ENCODE peak calls at places on chromosomes 2 and 18, in six cellular contexts. I is neuronal stem cell, Y is IMR-90, K is H1, B is mesendoderm, E is H9. S is an unnamed sample.
A peak's percentile ranks its signal among the peaks of the same experiment; 100 is the strongest.

GRCh38 chr2:54065411-54065810 is 50.0 kb upstream of the ACYP2 start:
- DNase-seq in E (no peak), I (no peak), K (no peak), Y (peak; percentile 98), B (no peak), S (no peak)

GRCh38 chr2:181466661-181467576 is 9.7 kb downstream of the ITGA4 start:
- DNase-seq in B (peak; percentile 67), K (peak; percentile 76), E (peak; percentile 67), I (peak; percentile 48), Y (peak; percentile 63), S (peak; percentile 7)

GRCh38 chr18:58928401-58928800 is 63.7 kb downstream of the ZNF532 start:
- DNase-seq in Y (no peak), E (no peak), K (no peak), B (no peak), I (no peak), S (no peak)

GRCh38 chr18:8516391-8517250 is 92.6 kb upstream of the RAB12 start:
- DNase-seq in K (peak; percentile 33), B (no peak), I (no peak), E (no peak), Y (peak; percentile 4), S (no peak)

GRCh38 chr18:66344227-66344626 is 259.7 kb downstream of the CDH19 start:
- DNase-seq in B (no peak), K (no peak), I (no peak), E (no peak), Y (no peak), S (no peak)

GRCh38 chr2:47095302-47096020 is 59.6 kb downstream of the STPG4 start:
- DNase-seq in Y (no peak), I (no peak), E (no peak), B (no peak), K (no peak), S (no peak)

GRCh38 chr2:182240862-182241371 is 185.9 kb downstream of the PDE1A start:
- DNase-seq in K (no peak), Y (peak; percentile 27), B (peak; percentile 66), I (no peak), E (peak; percentile 45), S (peak; percentile 17)

GRCh38 chr2:24210723-24211122 is 35.9 kb downstream of the FAM228A start:
- DNase-seq in E (no peak), B (no peak), Y (no peak), K (no peak), I (no peak), S (no peak)

GRCh38 chr2:174784316-174784715 is 20.0 kb upstream of the CHRNA1 start:
- DNase-seq in E (no peak), K (no peak), I (no peak), Y (no peak), B (no peak), S (no peak)

GRCh38 chr2:138298900-138299299 is 202.7 kb upstream of the SPOPL start:
- DNase-seq in Y (no peak), E (no peak), B (no peak), I (no peak), K (no peak), S (no peak)

GRCh38 chr2:24122356-24123211 is 550 bp downstream of the PFN4 start:
- DNase-seq in E (no peak), Y (peak; percentile 3), K (no peak), I (peak; percentile 6), B (peak; percentile 12), S (no peak)

GRCh38 chr2:43131051-43131889 is 95.1 kb downstream of the ZFP36L2 start:
- DNase-seq in I (no peak), E (peak; percentile 61), Y (peak; percentile 92), B (peak; percentile 88), K (no peak), S (peak; percentile 94)

GRCh38 chr2:180077295-180077906 is 70.3 kb upstream of the CWC22 start:
- DNase-seq in Y (peak; percentile 22), I (peak; percentile 21), B (peak; percentile 21), E (no peak), K (no peak), S (no peak)

GRCh38 chr2:240457223-240458043 is 22.0 kb downstream of the GPC1 start:
- DNase-seq in E (peak; percentile 92), K (peak; percentile 69), Y (no peak), I (no peak), B (peak; percentile 94), S (peak; percentile 95)

GRCh38 chr2:154591294-154591693 is 107.2 kb upstream of the KCNJ3 start:
- DNase-seq in Y (no peak), B (no peak), E (no peak), I (no peak), K (no peak), S (no peak)

GRCh38 chr2:121293450-121294325 is 8.7 kb upstream of the TFCP2L1 start:
- DNase-seq in Y (no peak), I (no peak), B (no peak), K (no peak), E (no peak), S (no peak)

GRCh38 chr2:179925713-179926112 is 64.3 kb upstream of the ZNF385B start:
- DNase-seq in B (no peak), I (no peak), Y (no peak), K (no peak), E (no peak), S (no peak)

GRCh38 chr2:144449028-144449406 is 70.9 kb downstream of the ZEB2 start:
- DNase-seq in B (peak; percentile 81), E (peak; percentile 77), Y (no peak), I (no peak), K (peak; percentile 51), S (no peak)

GRCh38 chr2:120985997-120986651 is 250.5 kb downstream of the GLI2 start:
- DNase-seq in I (no peak), B (no peak), K (no peak), Y (no peak), E (no peak), S (no peak)

GRCh38 chr2:223723954-223724411 is 113.4 kb downstream of the AP1S3 start:
- DNase-seq in E (peak; percentile 87), Y (no peak), I (no peak), K (no peak), B (peak; percentile 97), S (peak; percentile 6)

GRCh38 chr2:86375623-86376022 is 38.2 kb upstream of the REEP1 start:
- DNase-seq in B (no peak), E (no peak), Y (no peak), I (no peak), K (no peak), S (no peak)

GRCh38 chr18:77039196-77040140 is 93.1 kb downstream of the MBP start:
- DNase-seq in B (no peak), Y (no peak), K (no peak), I (no peak), E (no peak), S (no peak)

GRCh38 chr2:238848941-238849853 is 1.3 kb downstream of the TWIST2 start:
- DNase-seq in B (peak; percentile 29), I (no peak), Y (no peak), E (peak; percentile 49), K (peak; percentile 69), S (no peak)
- H3K4ac ChIP-seq in B (no peak overlapping the region), I (no peak overlapping the region), Y (peak overlapping the region; percentile 55), E (no peak overlapping the region), K (no peak overlapping the region), S (no peak overlapping the region)

DNA sequence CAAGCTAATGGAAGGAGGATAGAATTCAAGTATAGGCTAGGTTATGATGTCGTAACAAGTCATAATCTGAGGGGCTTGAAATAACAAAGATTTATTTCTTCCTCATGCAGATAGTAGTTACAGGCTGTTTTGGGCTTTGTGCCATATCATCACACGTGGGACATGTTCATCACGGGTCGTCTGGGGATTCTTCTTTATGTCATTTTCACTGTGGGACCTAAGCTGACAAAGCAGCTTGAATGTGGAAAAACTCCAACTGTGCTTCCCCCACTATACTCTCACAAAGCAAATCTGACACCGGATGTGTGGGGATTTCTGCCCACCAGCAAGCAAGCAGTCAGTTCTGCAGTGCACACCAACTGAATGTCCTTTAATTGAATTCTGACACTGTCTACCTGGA is 124.8 kb downstream of the LTBP1 start:
- DNase-seq in I (no peak), B (no peak), E (no peak), K (no peak), Y (peak; percentile 20), S (no peak)
- H3K23ac ChIP-seq in I (no peak overlapping the region), B (no peak overlapping the region), E (no peak overlapping the region), K (no peak overlapping the region), Y (peak overlapping the region; percentile 17), S (no peak overlapping the region)

DNA sequence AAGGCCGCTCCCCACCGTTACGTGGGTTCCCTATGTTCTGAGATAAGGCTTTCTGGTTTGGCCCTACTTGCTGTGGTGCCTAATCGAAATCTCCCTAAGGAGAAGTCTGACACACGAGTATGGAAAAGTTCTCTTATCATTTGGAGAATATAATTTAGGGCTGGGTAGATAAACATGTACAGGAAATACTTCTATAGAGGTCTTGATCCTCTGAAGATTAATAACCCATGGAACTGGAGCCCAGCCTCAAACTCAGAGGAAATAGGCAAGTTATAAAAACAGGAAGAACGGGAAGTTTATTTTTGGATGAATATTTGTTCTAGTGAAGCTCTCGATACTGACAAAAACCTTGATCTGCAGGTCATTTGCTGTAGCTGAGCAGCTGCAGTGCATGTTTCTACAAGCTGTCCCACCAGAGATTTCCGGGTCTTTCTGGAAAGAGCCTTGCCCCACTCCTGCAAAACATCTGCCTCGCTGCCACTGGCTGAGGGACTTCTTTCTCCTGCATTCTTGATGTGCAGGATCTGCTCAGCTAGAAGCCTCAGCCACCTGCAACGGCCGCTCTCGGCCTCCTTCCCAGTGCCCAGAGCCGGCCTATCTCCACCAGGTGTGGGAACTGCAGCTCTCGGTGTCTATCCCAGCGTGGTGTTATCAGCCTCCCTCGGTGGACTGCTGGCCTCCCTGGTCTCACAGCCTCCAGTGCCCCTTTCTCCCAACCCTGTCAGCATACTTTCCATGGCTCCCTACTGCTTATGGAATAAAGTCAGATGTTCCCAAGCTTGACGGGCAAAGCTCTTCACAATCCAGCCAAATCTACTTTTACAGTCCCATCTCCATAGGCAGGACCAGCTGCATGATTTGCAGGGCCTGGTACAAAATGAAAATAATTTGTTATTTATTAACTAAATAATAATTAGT is 48.6 kb downstream of the SPRED2 start:
- DNase-seq in Y (peak; percentile 56), E (no peak), B (no peak), K (no peak), I (no peak), S (no peak)
- H3K4ac ChIP-seq in Y (peak overlapping the region; percentile 81), E (no peak overlapping the region), B (no peak overlapping the region), K (no peak overlapping the region), I (no peak overlapping the region), S (no peak overlapping the region)

GRCh38 chr2:77834360-77835002 is 312.3 kb upstream of the LRRTM4 start:
- DNase-seq in K (no peak), E (no peak), B (peak; percentile 48), I (peak; percentile 11), Y (no peak), S (no peak)
- H3K23ac ChIP-seq in K (no peak overlapping the region), E (no peak overlapping the region), B (no peak overlapping the region), I (no peak overlapping the region), Y (no peak overlapping the region), S (no peak overlapping the region)

S was measured in trophoblast cell.